ENCODE peak calls at places on chromosomes 12 and 14, in ten cellular contexts. D, J, I, K, H, F, P, B, T and U are unnamed samples.

GRCh38 chr14:103495854-103496253 is 26.8 kb downstream of the CKB start:
- DNase-seq in F (no peak), H (no peak), D (no peak), B (no peak), K (no peak), I (no peak), P (no peak), T (no peak), J (no peak), U (no peak)

GRCh38 chr12:86173044-86173443 is 83.1 kb downstream of the MGAT4C start:
- DNase-seq in H (no peak), P (no peak), B (no peak), T (no peak), I (no peak), F (no peak), J (no peak), K (no peak), D (no peak), U (no peak)

GRCh38 chr14:96940009-96940408 is 142.8 kb downstream of the VRK1 start:
- DNase-seq in J (no peak), B (no peak), F (no peak), P (peak; percentile 62), H (no peak), I (peak; percentile 60), T (no peak), D (no peak), K (no peak), U (no peak)

GRCh38 chr14:99148131-99148530 is 123.9 kb downstream of the BCL11B start:
- DNase-seq in K (no peak), J (no peak), F (no peak), B (no peak), D (no peak), P (no peak), H (no peak), I (no peak), T (no peak), U (no peak)

GRCh38 chr12:115209230-115209629 is 525.3 kb upstream of the TBX3 start:
- DNase-seq in T (no peak), I (no peak), P (no peak), B (no peak), F (no peak), D (no peak), K (no peak), H (no peak), J (peak; percentile 57), U (no peak)

GRCh38 chr14:93331375-93332031 is 1.3 kb downstream of the BTBD7 start:
- DNase-seq in K (no peak), I (no peak), T (no peak), D (peak; percentile 6), B (no peak), P (no peak), F (no peak), J (no peak), H (peak; percentile 38), U (no peak)

GRCh38 chr12:109770104-109770860 is 56.7 kb downstream of the FAM222A start:
- DNase-seq in B (no peak), F (peak; percentile 12), K (no peak), D (no peak), H (no peak), J (no peak), I (no peak), P (no peak), T (no peak), U (no peak)

GRCh38 chr14:101885254-101885576 is 79.2 kb upstream of the DYNC1H1 start:
- DNase-seq in H (no peak), D (no peak), B (no peak), I (no peak), F (no peak), K (no peak), J (no peak), P (no peak), T (no peak), U (no peak)

GRCh38 chr14:51240804-51241380 is 845 bp downstream of the TMX1 start:
- DNase-seq in I (no peak), P (no peak), F (no peak), T (no peak), H (no peak), D (no peak), J (no peak), K (no peak), B (no peak), U (no peak)

GRCh38 chr14:51246032-51246431 is 6.0 kb downstream of the TMX1 start:
- DNase-seq in B (no peak), H (no peak), T (no peak), D (no peak), F (no peak), I (no peak), J (no peak), P (no peak), K (no peak), U (no peak)

GRCh38 chr14:51244591-51244990 is 4.5 kb downstream of the TMX1 start:
- DNase-seq in D (no peak), P (no peak), K (no peak), T (no peak), B (no peak), H (no peak), J (no peak), F (no peak), I (no peak), U (no peak)

GRCh38 chr14:51239813-51240803 is at the start of gene TMX1:
- DNase-seq in H (peak; percentile 95), P (peak; percentile 97), B (peak; percentile 99), D (peak; percentile 99), K (peak; percentile 99), I (peak; percentile 95), F (peak; percentile 83), J (peak; percentile 98), T (peak; percentile 89), U (peak; percentile 97)

DNA sequence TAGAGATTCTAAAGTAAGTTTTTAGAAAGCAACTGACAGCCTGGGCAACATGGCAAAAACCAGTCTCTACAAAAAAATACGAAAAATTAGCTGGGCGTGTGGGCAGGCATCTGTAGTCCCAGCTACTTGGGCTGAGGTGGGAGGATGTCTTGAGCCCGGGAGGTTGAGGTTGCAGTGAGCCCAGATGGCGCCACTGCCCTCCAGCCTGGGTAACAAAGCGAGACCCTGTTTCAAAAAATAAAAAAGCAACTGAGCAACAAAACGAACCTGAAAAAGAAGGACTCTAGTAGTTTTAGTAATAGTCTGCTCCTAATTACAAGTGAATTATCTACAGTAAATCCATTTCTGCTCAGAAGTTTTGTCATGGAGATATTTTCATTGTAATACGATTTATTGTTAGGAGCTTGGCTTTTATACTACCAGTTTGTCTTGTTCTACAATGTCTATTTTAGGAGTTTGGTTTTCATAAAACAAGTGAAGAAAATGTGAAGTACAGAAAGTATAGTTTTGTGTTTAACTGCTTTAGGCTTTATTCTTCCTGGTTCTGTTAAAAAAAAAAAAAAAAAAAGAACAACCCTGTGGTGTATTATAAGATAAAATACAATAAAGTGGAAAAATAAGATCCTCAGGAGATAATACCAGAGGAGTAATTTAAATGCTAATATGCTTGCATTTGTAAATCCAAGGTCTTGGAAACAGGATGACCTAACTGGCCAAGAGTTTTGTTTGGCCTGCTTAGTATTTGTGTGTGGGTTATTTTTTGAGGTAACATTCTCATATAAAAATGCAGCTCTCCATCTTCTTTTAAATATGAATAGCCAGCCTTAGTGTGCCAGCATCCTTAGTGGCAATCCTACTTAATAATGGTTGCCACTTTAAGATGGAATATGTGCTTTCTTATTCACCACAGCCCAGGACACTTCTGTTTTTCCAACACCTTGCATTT is 2.8 kb downstream of the TMX1 start:
- DNase-seq in I (peak; percentile 18), J (no peak), H (no peak), K (no peak), P (no peak), F (no peak), T (no peak), B (no peak), D (no peak), U (peak; percentile 49)
- TF ChIP-seq CTCF in I (no peak), J (peak; percentile 8), H (no peak), K (no peak), P (no peak), F (no peak), T (no peak), B (no peak), D (no peak), U (no peak)

GRCh38 chr12:96770239-96770780 is 136.7 kb upstream of the NEDD1 start:
- DNase-seq in K (no peak), D (no peak), T (no peak), B (no peak), I (no peak), P (no peak), H (no peak), J (no peak), F (no peak), U (no peak)

DNA sequence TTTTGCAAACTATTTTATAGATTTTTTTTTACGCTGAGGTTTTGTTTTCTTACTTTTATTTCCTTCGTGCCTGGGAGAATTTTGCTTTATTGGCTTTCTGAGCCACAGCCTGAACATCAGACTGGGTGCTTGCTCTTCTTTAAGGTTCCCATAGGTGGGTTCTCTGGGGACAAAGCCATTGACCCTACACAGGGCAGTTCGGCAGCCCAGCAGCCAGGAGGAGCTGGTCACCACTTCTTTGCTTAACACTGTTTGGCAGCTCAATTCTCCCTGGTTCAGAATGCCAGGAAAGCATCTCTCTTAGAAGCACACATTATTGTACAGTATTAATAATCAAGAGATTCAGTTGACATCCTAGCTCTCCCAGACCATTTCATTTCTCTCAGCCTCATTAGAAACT is 140.8 kb upstream of the NEDD1 start:
- DNase-seq in H (no peak), J (no peak), B (no peak), T (no peak), K (peak; percentile 3), F (no peak), I (no peak), D (no peak), P (peak; percentile 12), U (no peak)
- TF ChIP-seq CTCF in H (no peak), J (peak; percentile 20), B (peak; percentile 16), T (no peak), K (peak; percentile 38), F (no peak), I (no peak), D (peak; percentile 13), P (peak; percentile 66), U (no peak)

GRCh38 chr14:31969841-31970240 is 107.3 kb upstream of the ARHGAP5 start:
- DNase-seq in P (no peak), J (peak; percentile 59), T (no peak), B (no peak), F (no peak), H (no peak), K (no peak), D (peak; percentile 31), I (no peak), U (no peak)

GRCh38 chr14:31968107-31968810 is 108.8 kb upstream of the ARHGAP5 start:
- DNase-seq in I (no peak), H (no peak), B (no peak), J (peak; percentile 89), D (peak; percentile 37), T (no peak), P (no peak), K (peak; percentile 45), F (no peak), U (no peak)

GRCh38 chr14:31969371-31969770 is 107.7 kb upstream of the ARHGAP5 start:
- DNase-seq in J (peak; percentile 51), D (peak; percentile 37), K (no peak), T (no peak), B (no peak), F (no peak), P (no peak), I (no peak), H (no peak), U (no peak)

GRCh38 chr14:31967669-31967975 is 109.5 kb upstream of the ARHGAP5 start:
- DNase-seq in H (no peak), P (no peak), B (no peak), T (no peak), I (no peak), J (no peak), F (no peak), D (no peak), K (no peak), U (no peak)

GRCh38 chr14:31968912-31969311 is 108.2 kb upstream of the ARHGAP5 start:
- DNase-seq in P (no peak), F (no peak), H (no peak), I (no peak), J (peak; percentile 31), D (no peak), K (no peak), B (no peak), T (no peak), U (no peak)
- TF ChIP-seq CTCF in P (no peak), F (no peak), H (no peak), I (no peak), J (peak; percentile 23), D (no peak), K (no peak), B (no peak), T (no peak), U (no peak)

DNA sequence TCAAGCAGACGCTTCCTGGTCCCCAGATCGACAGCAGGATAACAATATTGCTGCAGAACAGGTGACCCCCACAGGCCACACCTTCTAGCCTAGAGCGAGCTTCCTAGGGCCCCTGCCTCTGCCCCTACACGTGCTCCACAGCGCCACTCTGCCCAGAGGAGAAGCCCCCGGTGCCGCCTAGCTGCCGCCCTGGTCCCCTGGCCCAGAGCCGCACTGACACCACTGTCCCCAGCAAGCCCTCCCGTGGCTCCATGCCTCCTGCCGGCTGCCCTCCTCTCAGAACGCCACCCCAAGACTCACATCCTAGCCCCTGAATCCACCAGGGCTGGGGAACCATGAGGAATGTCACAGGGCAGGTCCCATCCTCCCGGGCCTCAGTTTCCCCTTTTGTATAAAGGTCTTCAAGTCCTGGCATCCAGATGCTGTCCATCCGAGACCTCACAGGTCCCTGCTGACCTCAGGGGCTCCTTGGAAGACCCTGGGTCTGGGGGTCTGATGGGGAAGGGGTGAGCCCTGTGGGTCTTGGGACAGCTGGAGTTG is 31.0 kb downstream of the JAG2 start:
- DNase-seq in I (no peak), K (no peak), D (no peak), J (no peak), H (no peak), F (no peak), B (no peak), T (no peak), P (no peak), U (no peak)
- TF ChIP-seq CTCF in I (no peak), K (no peak), D (no peak), J (no peak), H (no peak), F (no peak), B (no peak), T (no peak), P (no peak), U (no peak)